ENCODE peak calls at places on chromosomes 7 and 10, in nine cellular contexts. One of them, this sample, is unnamed.

GRCh38 chr10:45354261-45354660 is 19.8 kb upstream of the ALOX5 start:
- DNase-seq in kidney epithelial cell: no peak
- DNase-seq in RWPE1: no peak
- DNase-seq in KG1: no peak
- DNase-seq in glutamatergic neuron: no peak
- DNase-seq in activated T-cell treated with anti-CD3 and anti-CD28 coated beads, Interleukin-2, amount 50 U/mL, for 72 hours: no peak
- DNase-seq in activated CD4-positive, alpha-beta T cell treated with anti-CD3 and anti-CD28 coated beads, Interleukin-2, amount 50 U/mL, for 1 hour: no peak
- DNase-seq in esophagus squamous epithelium: no peak
- DNase-seq in HFF-Myc: no peak
- DNase-seq in this sample: no peak

GRCh38 chr7:128841171-128841690 is 11.0 kb downstream of the FLNC start:
- DNase-seq in activated CD4-positive, alpha-beta T cell treated with anti-CD3 and anti-CD28 coated beads, Interleukin-2, amount 50 U/mL, for 1 hour: no peak
- DNase-seq in HFF-Myc: no peak
- DNase-seq in kidney epithelial cell: no peak
- DNase-seq in esophagus squamous epithelium: no peak
- DNase-seq in activated T-cell treated with anti-CD3 and anti-CD28 coated beads, Interleukin-2, amount 50 U/mL, for 72 hours: no peak
- DNase-seq in RWPE1: no peak
- DNase-seq in KG1: no peak
- DNase-seq in glutamatergic neuron: no peak
- DNase-seq in this sample: no peak

GRCh38 chr10:71623098-71623985 is 96.2 kb downstream of the C10orf105 start:
- DNase-seq in KG1: peak; percentile 39
- DNase-seq in esophagus squamous epithelium: no peak
- DNase-seq in activated CD4-positive, alpha-beta T cell treated with anti-CD3 and anti-CD28 coated beads, Interleukin-2, amount 50 U/mL, for 1 hour: no peak
- DNase-seq in RWPE1: peak; percentile 40
- DNase-seq in activated T-cell treated with anti-CD3 and anti-CD28 coated beads, Interleukin-2, amount 50 U/mL, for 72 hours: no peak
- DNase-seq in kidney epithelial cell: no peak
- DNase-seq in glutamatergic neuron: no peak
- DNase-seq in HFF-Myc: no peak
- DNase-seq in this sample: no peak

GRCh38 chr7:137454169-137455166 is 110.9 kb upstream of the PTN start:
- DNase-seq in esophagus squamous epithelium: no peak
- DNase-seq in KG1: no peak
- DNase-seq in kidney epithelial cell: no peak
- DNase-seq in HFF-Myc: no peak
- DNase-seq in glutamatergic neuron: no peak
- DNase-seq in activated CD4-positive, alpha-beta T cell treated with anti-CD3 and anti-CD28 coated beads, Interleukin-2, amount 50 U/mL, for 1 hour: no peak
- DNase-seq in activated T-cell treated with anti-CD3 and anti-CD28 coated beads, Interleukin-2, amount 50 U/mL, for 72 hours: no peak
- DNase-seq in RWPE1: peak; percentile 13
- DNase-seq in this sample: no peak

GRCh38 chr10:63237396-63237795 is 104.3 kb downstream of the NRBF2 start:
- DNase-seq in HFF-Myc: no peak
- DNase-seq in glutamatergic neuron: no peak
- DNase-seq in activated T-cell treated with anti-CD3 and anti-CD28 coated beads, Interleukin-2, amount 50 U/mL, for 72 hours: no peak
- DNase-seq in esophagus squamous epithelium: no peak
- DNase-seq in RWPE1: no peak
- DNase-seq in activated CD4-positive, alpha-beta T cell treated with anti-CD3 and anti-CD28 coated beads, Interleukin-2, amount 50 U/mL, for 1 hour: no peak
- DNase-seq in kidney epithelial cell: no peak
- DNase-seq in KG1: no peak
- DNase-seq in this sample: no peak

GRCh38 chr7:156543699-156544098 is 96.9 kb upstream of the RNF32 start:
- DNase-seq in RWPE1: no peak
- DNase-seq in glutamatergic neuron: no peak
- DNase-seq in activated T-cell treated with anti-CD3 and anti-CD28 coated beads, Interleukin-2, amount 50 U/mL, for 72 hours: no peak
- DNase-seq in HFF-Myc: no peak
- DNase-seq in activated CD4-positive, alpha-beta T cell treated with anti-CD3 and anti-CD28 coated beads, Interleukin-2, amount 50 U/mL, for 1 hour: no peak
- DNase-seq in KG1: no peak
- DNase-seq in kidney epithelial cell: no peak
- DNase-seq in esophagus squamous epithelium: no peak
- DNase-seq in this sample: no peak

GRCh38 chr7:32126843-32127242 is 56.6 kb upstream of the PDE1C start:
- DNase-seq in glutamatergic neuron: no peak
- DNase-seq in activated CD4-positive, alpha-beta T cell treated with anti-CD3 and anti-CD28 coated beads, Interleukin-2, amount 50 U/mL, for 1 hour: no peak
- DNase-seq in HFF-Myc: no peak
- DNase-seq in KG1: no peak
- DNase-seq in kidney epithelial cell: no peak
- DNase-seq in esophagus squamous epithelium: no peak
- DNase-seq in RWPE1: no peak
- DNase-seq in activated T-cell treated with anti-CD3 and anti-CD28 coated beads, Interleukin-2, amount 50 U/mL, for 72 hours: no peak
- DNase-seq in this sample: no peak

GRCh38 chr10:5692476-5693358 is 8.1 kb downstream of the TASOR2 start:
- DNase-seq in glutamatergic neuron: peak; percentile 81
- DNase-seq in esophagus squamous epithelium: no peak
- DNase-seq in RWPE1: peak; percentile 33
- DNase-seq in activated T-cell treated with anti-CD3 and anti-CD28 coated beads, Interleukin-2, amount 50 U/mL, for 72 hours: peak; percentile 83
- DNase-seq in HFF-Myc: no peak
- DNase-seq in activated CD4-positive, alpha-beta T cell treated with anti-CD3 and anti-CD28 coated beads, Interleukin-2, amount 50 U/mL, for 1 hour: peak; percentile 68
- DNase-seq in KG1: peak; percentile 21
- DNase-seq in kidney epithelial cell: no peak
- DNase-seq in this sample: no peak

GRCh38 chr10:78931333-78932083 is 137.3 kb upstream of the ZMIZ1 start:
- DNase-seq in glutamatergic neuron: no peak
- DNase-seq in kidney epithelial cell: peak; percentile 53
- DNase-seq in esophagus squamous epithelium: no peak
- DNase-seq in activated CD4-positive, alpha-beta T cell treated with anti-CD3 and anti-CD28 coated beads, Interleukin-2, amount 50 U/mL, for 1 hour: no peak
- DNase-seq in activated T-cell treated with anti-CD3 and anti-CD28 coated beads, Interleukin-2, amount 50 U/mL, for 72 hours: no peak
- DNase-seq in KG1: no peak
- DNase-seq in RWPE1: no peak
- DNase-seq in HFF-Myc: peak; percentile 76
- DNase-seq in this sample: no peak

GRCh38 chr7:83040454-83040853 is 122.2 kb downstream of the PCLO start:
- DNase-seq in glutamatergic neuron: no peak
- DNase-seq in esophagus squamous epithelium: no peak
- DNase-seq in activated CD4-positive, alpha-beta T cell treated with anti-CD3 and anti-CD28 coated beads, Interleukin-2, amount 50 U/mL, for 1 hour: no peak
- DNase-seq in KG1: no peak
- DNase-seq in activated T-cell treated with anti-CD3 and anti-CD28 coated beads, Interleukin-2, amount 50 U/mL, for 72 hours: no peak
- DNase-seq in kidney epithelial cell: no peak
- DNase-seq in HFF-Myc: no peak
- DNase-seq in RWPE1: no peak
- DNase-seq in this sample: no peak

GRCh38 chr10:71255817-71256660 is 43.7 kb downstream of the UNC5B start:
- DNase-seq in kidney epithelial cell: no peak
- DNase-seq in HFF-Myc: peak; percentile 67
- DNase-seq in esophagus squamous epithelium: no peak
- DNase-seq in activated T-cell treated with anti-CD3 and anti-CD28 coated beads, Interleukin-2, amount 50 U/mL, for 72 hours: no peak
- DNase-seq in activated CD4-positive, alpha-beta T cell treated with anti-CD3 and anti-CD28 coated beads, Interleukin-2, amount 50 U/mL, for 1 hour: no peak
- DNase-seq in glutamatergic neuron: no peak
- DNase-seq in RWPE1: peak; percentile 84
- DNase-seq in KG1: no peak
- DNase-seq in this sample: no peak

GRCh38 chr7:93147358-93147757 is 827 bp downstream of the SAMD9L start:
- DNase-seq in kidney epithelial cell: no peak
- DNase-seq in glutamatergic neuron: no peak
- DNase-seq in RWPE1: peak; percentile 41
- DNase-seq in KG1: peak; percentile 37
- DNase-seq in esophagus squamous epithelium: no peak
- DNase-seq in activated T-cell treated with anti-CD3 and anti-CD28 coated beads, Interleukin-2, amount 50 U/mL, for 72 hours: peak; percentile 32
- DNase-seq in HFF-Myc: no peak
- DNase-seq in activated CD4-positive, alpha-beta T cell treated with anti-CD3 and anti-CD28 coated beads, Interleukin-2, amount 50 U/mL, for 1 hour: peak; percentile 11
- DNase-seq in this sample: no peak

GRCh38 chr10:84510121-84510520 is 181.7 kb downstream of the CCSER2 start:
- DNase-seq in RWPE1: no peak
- DNase-seq in glutamatergic neuron: no peak
- DNase-seq in activated CD4-positive, alpha-beta T cell treated with anti-CD3 and anti-CD28 coated beads, Interleukin-2, amount 50 U/mL, for 1 hour: no peak
- DNase-seq in activated T-cell treated with anti-CD3 and anti-CD28 coated beads, Interleukin-2, amount 50 U/mL, for 72 hours: no peak
- DNase-seq in kidney epithelial cell: peak; percentile 26
- DNase-seq in esophagus squamous epithelium: no peak
- DNase-seq in HFF-Myc: no peak
- DNase-seq in KG1: no peak
- DNase-seq in this sample: no peak

GRCh38 chr10:93471110-93471651 is 11.0 kb downstream of the MYOF start:
- DNase-seq in esophagus squamous epithelium: no peak
- DNase-seq in activated CD4-positive, alpha-beta T cell treated with anti-CD3 and anti-CD28 coated beads, Interleukin-2, amount 50 U/mL, for 1 hour: no peak
- DNase-seq in HFF-Myc: peak; percentile 93
- DNase-seq in activated T-cell treated with anti-CD3 and anti-CD28 coated beads, Interleukin-2, amount 50 U/mL, for 72 hours: no peak
- DNase-seq in kidney epithelial cell: peak; percentile 93
- DNase-seq in RWPE1: peak; percentile 76
- DNase-seq in KG1: no peak
- DNase-seq in glutamatergic neuron: no peak
- DNase-seq in this sample: no peak

GRCh38 chr10:60238408-60239100 is 151.1 kb downstream of the ANK3 start:
- DNase-seq in kidney epithelial cell: no peak
- DNase-seq in activated T-cell treated with anti-CD3 and anti-CD28 coated beads, Interleukin-2, amount 50 U/mL, for 72 hours: no peak
- DNase-seq in KG1: no peak
- DNase-seq in esophagus squamous epithelium: no peak
- DNase-seq in glutamatergic neuron: no peak
- DNase-seq in activated CD4-positive, alpha-beta T cell treated with anti-CD3 and anti-CD28 coated beads, Interleukin-2, amount 50 U/mL, for 1 hour: no peak
- DNase-seq in RWPE1: peak; percentile 26
- DNase-seq in HFF-Myc: peak; percentile 19
- DNase-seq in this sample: no peak

GRCh38 chr7:90119178-90119971 is 34.9 kb upstream of the STEAP1 start:
- DNase-seq in HFF-Myc: no peak
- DNase-seq in activated CD4-positive, alpha-beta T cell treated with anti-CD3 and anti-CD28 coated beads, Interleukin-2, amount 50 U/mL, for 1 hour: peak; percentile 19
- DNase-seq in glutamatergic neuron: peak; percentile 59
- DNase-seq in KG1: no peak
- DNase-seq in esophagus squamous epithelium: no peak
- DNase-seq in RWPE1: no peak
- DNase-seq in activated T-cell treated with anti-CD3 and anti-CD28 coated beads, Interleukin-2, amount 50 U/mL, for 72 hours: peak; percentile 14
- DNase-seq in kidney epithelial cell: no peak
- DNase-seq in this sample: no peak

GRCh38 chr7:29113384-29114102 is 32.8 kb downstream of the CPVL start:
- DNase-seq in activated T-cell treated with anti-CD3 and anti-CD28 coated beads, Interleukin-2, amount 50 U/mL, for 72 hours: no peak
- DNase-seq in glutamatergic neuron: no peak
- DNase-seq in KG1: no peak
- DNase-seq in esophagus squamous epithelium: no peak
- DNase-seq in kidney epithelial cell: peak; percentile 63
- DNase-seq in activated CD4-positive, alpha-beta T cell treated with anti-CD3 and anti-CD28 coated beads, Interleukin-2, amount 50 U/mL, for 1 hour: no peak
- DNase-seq in HFF-Myc: peak; percentile 11
- DNase-seq in RWPE1: peak; percentile 47
- DNase-seq in this sample: no peak

GRCh38 chr10:79130846-79131245 is 62.1 kb downstream of the ZMIZ1 start:
- DNase-seq in kidney epithelial cell: no peak
- DNase-seq in KG1: no peak
- DNase-seq in HFF-Myc: no peak
- DNase-seq in glutamatergic neuron: no peak
- DNase-seq in activated T-cell treated with anti-CD3 and anti-CD28 coated beads, Interleukin-2, amount 50 U/mL, for 72 hours: no peak
- DNase-seq in esophagus squamous epithelium: no peak
- DNase-seq in RWPE1: no peak
- DNase-seq in activated CD4-positive, alpha-beta T cell treated with anti-CD3 and anti-CD28 coated beads, Interleukin-2, amount 50 U/mL, for 1 hour: no peak
- DNase-seq in this sample: no peak

GRCh38 chr10:119297207-119297968 is 90.0 kb downstream of the GRK5 start:
- DNase-seq in kidney epithelial cell: no peak
- DNase-seq in HFF-Myc: no peak
- DNase-seq in RWPE1: no peak
- DNase-seq in esophagus squamous epithelium: no peak
- DNase-seq in KG1: no peak
- DNase-seq in activated T-cell treated with anti-CD3 and anti-CD28 coated beads, Interleukin-2, amount 50 U/mL, for 72 hours: no peak
- DNase-seq in glutamatergic neuron: no peak
- DNase-seq in activated CD4-positive, alpha-beta T cell treated with anti-CD3 and anti-CD28 coated beads, Interleukin-2, amount 50 U/mL, for 1 hour: no peak
- DNase-seq in this sample: no peak

GRCh38 chr10:1788401-1788800 is 51.1 kb upstream of the ADARB2 start:
- DNase-seq in glutamatergic neuron: no peak
- DNase-seq in HFF-Myc: no peak
- DNase-seq in activated CD4-positive, alpha-beta T cell treated with anti-CD3 and anti-CD28 coated beads, Interleukin-2, amount 50 U/mL, for 1 hour: no peak
- DNase-seq in activated T-cell treated with anti-CD3 and anti-CD28 coated beads, Interleukin-2, amount 50 U/mL, for 72 hours: no peak
- DNase-seq in esophagus squamous epithelium: no peak
- DNase-seq in KG1: no peak
- DNase-seq in RWPE1: no peak
- DNase-seq in kidney epithelial cell: no peak
- DNase-seq in this sample: no peak

GRCh38 chr7:104306788-104307187 is 21.6 kb upstream of the LHFPL3 start:
- DNase-seq in activated T-cell treated with anti-CD3 and anti-CD28 coated beads, Interleukin-2, amount 50 U/mL, for 72 hours: no peak
- DNase-seq in esophagus squamous epithelium: no peak
- DNase-seq in glutamatergic neuron: no peak
- DNase-seq in kidney epithelial cell: no peak
- DNase-seq in HFF-Myc: no peak
- DNase-seq in KG1: no peak
- DNase-seq in RWPE1: no peak
- DNase-seq in activated CD4-positive, alpha-beta T cell treated with anti-CD3 and anti-CD28 coated beads, Interleukin-2, amount 50 U/mL, for 1 hour: no peak
- DNase-seq in this sample: no peak

GRCh38 chr7:116810267-116811116 is 51.9 kb upstream of the CAPZA2 start:
- DNase-seq in activated CD4-positive, alpha-beta T cell treated with anti-CD3 and anti-CD28 coated beads, Interleukin-2, amount 50 U/mL, for 1 hour: no peak
- DNase-seq in kidney epithelial cell: no peak
- DNase-seq in esophagus squamous epithelium: no peak
- DNase-seq in activated T-cell treated with anti-CD3 and anti-CD28 coated beads, Interleukin-2, amount 50 U/mL, for 72 hours: no peak
- DNase-seq in KG1: no peak
- DNase-seq in RWPE1: no peak
- DNase-seq in glutamatergic neuron: no peak
- DNase-seq in HFF-Myc: no peak
- DNase-seq in this sample: no peak

GRCh38 chr10:43689955-43690771 is 41.5 kb upstream of the ZNF32 start:
- DNase-seq in HFF-Myc: peak; percentile 44
- DNase-seq in esophagus squamous epithelium: no peak
- DNase-seq in RWPE1: peak; percentile 48
- DNase-seq in kidney epithelial cell: no peak
- DNase-seq in activated CD4-positive, alpha-beta T cell treated with anti-CD3 and anti-CD28 coated beads, Interleukin-2, amount 50 U/mL, for 1 hour: peak; percentile 83
- DNase-seq in activated T-cell treated with anti-CD3 and anti-CD28 coated beads, Interleukin-2, amount 50 U/mL, for 72 hours: peak; percentile 93
- DNase-seq in glutamatergic neuron: peak; percentile 91
- DNase-seq in KG1: peak; percentile 27
- DNase-seq in this sample: peak; percentile 96

GRCh38 chr10:105464961-105465360 is 823.9 kb downstream of the SORCS3 start:
- DNase-seq in esophagus squamous epithelium: no peak
- DNase-seq in glutamatergic neuron: no peak
- DNase-seq in kidney epithelial cell: no peak
- DNase-seq in activated CD4-positive, alpha-beta T cell treated with anti-CD3 and anti-CD28 coated beads, Interleukin-2, amount 50 U/mL, for 1 hour: no peak
- DNase-seq in HFF-Myc: no peak
- DNase-seq in activated T-cell treated with anti-CD3 and anti-CD28 coated beads, Interleukin-2, amount 50 U/mL, for 72 hours: no peak
- DNase-seq in RWPE1: no peak
- DNase-seq in KG1: no peak
- DNase-seq in this sample: no peak

GRCh38 chr7:47647213-47647985 is 65.5 kb upstream of the TNS3 start:
- DNase-seq in HFF-Myc: no peak
- DNase-seq in activated CD4-positive, alpha-beta T cell treated with anti-CD3 and anti-CD28 coated beads, Interleukin-2, amount 50 U/mL, for 1 hour: no peak
- DNase-seq in esophagus squamous epithelium: no peak
- DNase-seq in KG1: no peak
- DNase-seq in kidney epithelial cell: no peak
- DNase-seq in RWPE1: no peak
- DNase-seq in activated T-cell treated with anti-CD3 and anti-CD28 coated beads, Interleukin-2, amount 50 U/mL, for 72 hours: peak; percentile 7
- DNase-seq in glutamatergic neuron: no peak
- DNase-seq in this sample: no peak

GRCh38 chr10:61761825-61762217 is 99.1 kb downstream of the CABCOCO1 start:
- DNase-seq in kidney epithelial cell: no peak
- DNase-seq in activated CD4-positive, alpha-beta T cell treated with anti-CD3 and anti-CD28 coated beads, Interleukin-2, amount 50 U/mL, for 1 hour: no peak
- DNase-seq in HFF-Myc: no peak
- DNase-seq in activated T-cell treated with anti-CD3 and anti-CD28 coated beads, Interleukin-2, amount 50 U/mL, for 72 hours: no peak
- DNase-seq in KG1: peak; percentile 30
- DNase-seq in esophagus squamous epithelium: no peak
- DNase-seq in RWPE1: no peak
- DNase-seq in glutamatergic neuron: no peak
- DNase-seq in this sample: no peak

GRCh38 chr7:157027568-157028527 is 17.4 kb upstream of the MNX1 start:
- DNase-seq in HFF-Myc: no peak
- DNase-seq in esophagus squamous epithelium: no peak
- DNase-seq in glutamatergic neuron: no peak
- DNase-seq in KG1: no peak
- DNase-seq in activated T-cell treated with anti-CD3 and anti-CD28 coated beads, Interleukin-2, amount 50 U/mL, for 72 hours: no peak
- DNase-seq in activated CD4-positive, alpha-beta T cell treated with anti-CD3 and anti-CD28 coated beads, Interleukin-2, amount 50 U/mL, for 1 hour: no peak
- DNase-seq in kidney epithelial cell: no peak
- DNase-seq in RWPE1: peak; percentile 68
- DNase-seq in this sample: peak; percentile 18

This sample was measured in mesenteric fat pad.